ENCODE peak calls at places on chromosome 2, in six cellular contexts. S is A549, A is fibroblast of lung, U is neuronal stem cell, P is mesendoderm, R is GM23338. N is an unnamed sample.

GRCh38 chr2:95052804-95053535 is 27.5 kb downstream of the MAL start:
- DNase-seq in A (no peak), P (peak; percentile 28), U (no peak), S (no peak), R (no peak), N (no peak)

GRCh38 chr2:207503234-207503633 is 26.5 kb upstream of the CREB1 start:
- DNase-seq in S (no peak), R (no peak), A (no peak), U (no peak), P (no peak), N (no peak)

GRCh38 chr2:96396587-96396986 is 61.0 kb downstream of the NCAPH start:
- DNase-seq in R (no peak), P (no peak), A (no peak), S (no peak), U (no peak), N (no peak)

GRCh38 chr2:182870227-182870626 is 3.8 kb upstream of the FRZB start:
- DNase-seq in A (no peak), S (peak; percentile 8), U (no peak), P (peak; percentile 79), R (peak; percentile 90), N (peak; percentile 59)

GRCh38 chr2:176455865-176456291 is 186.6 kb downstream of the MTX2 start:
- DNase-seq in P (peak; percentile 76), S (no peak), U (peak; percentile 37), R (peak; percentile 41), A (peak; percentile 54), N (no peak)

GRCh38 chr2:127577973-127578372 is 42.5 kb downstream of the MYO7B start:
- DNase-seq in A (no peak), R (no peak), S (no peak), P (no peak), U (no peak), N (no peak)

GRCh38 chr2:37615808-37616673 is 55.4 kb downstream of the CDC42EP3 start:
- DNase-seq in S (no peak), R (no peak), A (no peak), P (peak; percentile 32), U (no peak), N (peak; percentile 26)

GRCh38 chr2:173288561-173288960 is 66.1 kb upstream of the CDCA7 start:
- DNase-seq in U (no peak), A (peak; percentile 6), S (peak; percentile 30), P (no peak), R (no peak), N (no peak)

GRCh38 chr2:112566104-112566503 is 18.3 kb upstream of the CHCHD5 start:
- DNase-seq in U (no peak), S (no peak), P (no peak), A (no peak), R (no peak), N (no peak)

GRCh38 chr2:26001743-26002341 is 19.5 kb upstream of the KIF3C start:
- DNase-seq in U (no peak), R (no peak), S (no peak), P (no peak), A (peak; percentile 62), N (no peak)

GRCh38 chr2:128332091-128332634 is 13.5 kb upstream of the HS6ST1 start:
- DNase-seq in P (no peak), A (no peak), U (no peak), S (no peak), R (no peak), N (no peak)

GRCh38 chr2:33336036-33336625 is 140.3 kb upstream of the RASGRP3 start:
- DNase-seq in R (no peak), U (no peak), A (no peak), P (no peak), S (no peak), N (peak; percentile 24)

GRCh38 chr2:120378605-120379004 is 32.7 kb downstream of the INHBB start:
- DNase-seq in A (no peak), S (no peak), P (no peak), U (no peak), R (no peak), N (no peak)

GRCh38 chr2:240686460-240686859 is 3.8 kb upstream of the AQP12B start:
- DNase-seq in P (no peak), R (no peak), A (no peak), U (no peak), S (no peak), N (no peak)

GRCh38 chr2:55862673-55863390 is 60.8 kb downstream of the EFEMP1 start:
- DNase-seq in A (peak; percentile 100), R (no peak), U (no peak), S (peak; percentile 53), P (peak; percentile 23), N (no peak)

GRCh38 chr2:100207411-100207885 is 65.1 kb upstream of the AFF3 start:
- DNase-seq in P (no peak), S (no peak), U (no peak), A (no peak), R (no peak), N (no peak)

GRCh38 chr2:100208375-100208774 is 66.0 kb upstream of the AFF3 start:
- DNase-seq in U (no peak), S (no peak), A (peak; percentile 40), R (no peak), P (no peak), N (no peak)

GRCh38 chr2:100205128-100205527 is 62.7 kb upstream of the AFF3 start:
- DNase-seq in P (no peak), U (no peak), S (no peak), R (no peak), A (no peak), N (no peak)

GRCh38 chr2:100202567-100202966 is 60.2 kb upstream of the AFF3 start:
- DNase-seq in S (no peak), U (no peak), A (no peak), R (no peak), P (no peak), N (no peak)

DNA sequence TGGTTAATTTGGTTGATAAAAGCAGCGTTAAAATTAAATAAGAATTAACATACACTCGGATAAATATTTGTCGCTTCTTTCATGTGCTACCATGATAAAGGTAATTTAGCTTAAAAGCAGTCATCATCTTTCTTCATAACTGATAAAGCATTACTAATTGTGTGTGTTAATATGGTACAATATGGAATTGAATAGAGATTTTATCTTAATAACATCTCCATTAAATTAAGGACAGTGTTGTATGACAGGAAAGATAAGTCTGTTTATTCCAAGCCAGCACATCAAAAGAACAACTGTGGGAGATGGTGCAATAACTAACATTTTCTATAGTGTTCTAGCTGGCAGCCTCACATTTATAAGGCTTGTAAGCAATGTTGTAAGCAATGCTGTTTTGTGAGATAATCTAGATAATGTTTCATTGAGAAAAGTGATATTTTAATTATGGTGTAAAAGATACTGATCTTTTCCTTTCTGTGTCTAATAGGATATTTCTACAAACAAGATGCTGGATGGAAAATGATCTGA is 64.4 kb upstream of the AFF3 start:
- DNase-seq in A (no peak), U (no peak), R (no peak), S (no peak), P (no peak), N (no peak)
- H3K4me2 ChIP-seq in A (no peak overlapping the region), U (no peak overlapping the region), R (no peak overlapping the region), S (no peak overlapping the region), P (no peak overlapping the region), N (no peak overlapping the region)

GRCh38 chr2:224569654-224570053 is 15.5 kb downstream of the CUL3 start:
- DNase-seq in A (no peak), P (no peak), S (no peak), R (no peak), U (no peak), N (no peak)

GRCh38 chr2:224574423-224575084 is 10.6 kb downstream of the CUL3 start:
- DNase-seq in A (no peak), U (no peak), R (peak; percentile 43), P (peak; percentile 20), S (no peak), N (peak; percentile 32)

GRCh38 chr2:224573724-224574123 is 11.4 kb downstream of the CUL3 start:
- DNase-seq in S (no peak), U (no peak), R (no peak), A (no peak), P (peak; percentile 26), N (no peak)

GRCh38 chr2:224572338-224572737 is 12.8 kb downstream of the CUL3 start:
- DNase-seq in U (no peak), P (peak; percentile 13), S (no peak), A (no peak), R (peak; percentile 21), N (no peak)

DNA sequence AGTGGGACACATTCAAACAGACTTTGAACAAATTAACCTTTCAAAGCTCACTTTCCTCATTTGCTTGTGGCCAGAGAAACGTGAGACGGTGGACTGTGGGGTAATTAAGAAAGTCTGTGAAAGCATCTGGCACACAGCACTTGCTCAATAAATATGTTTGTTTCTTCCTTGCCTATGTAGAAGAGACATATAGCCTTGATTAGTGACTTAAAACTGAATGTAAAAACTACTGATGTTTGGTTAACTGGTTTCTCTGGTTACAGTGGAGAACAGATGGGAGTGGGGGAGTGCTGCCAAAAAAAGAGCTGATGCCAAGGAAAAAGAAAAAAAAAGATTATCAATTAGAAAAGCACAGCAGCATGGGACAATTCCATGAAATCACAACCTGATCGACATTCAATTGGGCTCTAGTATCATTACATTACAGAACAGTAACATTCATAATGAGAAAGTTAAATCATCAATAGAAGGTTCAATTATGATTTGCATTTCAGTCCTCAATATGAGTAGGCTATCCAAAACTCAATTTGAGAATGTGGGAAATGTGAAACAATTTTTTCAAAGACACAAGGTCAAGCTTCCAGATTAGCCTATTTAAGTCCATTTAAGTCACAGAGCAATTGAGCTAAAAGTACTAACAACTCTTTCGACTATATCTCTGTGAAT is 14.7 kb downstream of the CUL3 start:
- DNase-seq in U (no peak), P (no peak), R (no peak), S (no peak), A (peak; percentile 75), N (no peak)
- H3K27ac ChIP-seq in U (no peak overlapping the region), P (no peak overlapping the region), R (no peak overlapping the region), S (no peak overlapping the region), A (peak overlapping the region; percentile 80), N (no peak overlapping the region)

DNA sequence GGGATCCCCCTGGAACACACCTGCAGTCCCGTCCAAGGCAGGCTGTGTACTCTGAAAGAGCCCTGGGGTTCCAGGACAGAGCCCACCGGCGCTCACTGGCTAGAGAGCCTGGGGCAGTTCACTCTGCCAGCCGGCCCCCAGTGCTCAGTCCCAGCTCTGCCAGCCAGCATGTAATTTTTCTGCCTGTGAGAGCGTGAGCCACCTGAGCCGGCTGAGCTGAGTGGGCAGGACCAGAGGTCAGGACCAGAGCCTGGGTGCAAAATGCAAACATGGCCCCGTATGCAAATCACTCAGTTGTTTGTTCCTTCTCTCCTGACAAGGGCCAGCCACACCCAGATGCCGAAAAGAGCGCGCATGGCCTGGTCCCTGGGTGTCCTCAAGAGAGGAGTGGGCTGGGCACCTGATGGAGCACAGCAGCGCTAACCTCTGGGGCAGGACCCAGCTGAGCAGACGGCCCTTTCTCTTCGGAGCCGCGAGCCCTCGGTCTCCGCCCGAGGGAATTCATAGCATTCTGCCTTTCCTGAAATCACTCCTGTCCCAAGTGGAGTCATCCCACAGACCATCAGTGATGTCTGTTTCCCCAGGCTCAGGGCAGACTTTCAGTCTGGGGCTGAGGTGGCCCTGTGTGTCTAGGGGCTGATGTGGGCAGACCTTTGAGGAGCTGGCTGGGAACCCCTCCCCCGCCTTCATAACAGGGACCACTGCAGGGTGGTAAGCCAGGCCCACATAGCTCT is 36.5 kb upstream of the PTMA start:
- DNase-seq in A (no peak), P (no peak), R (no peak), U (no peak), S (no peak), N (peak; percentile 95)
- H3K4me1 ChIP-seq in A (peaks cover 13% of the 10 kb centered on the region), P (peaks cover 16% of the 10 kb centered on the region), R (peaks cover 43% of the 10 kb centered on the region), U (peaks cover 33% of the 10 kb centered on the region), S (peaks cover 53% of the 10 kb centered on the region), N (peaks cover 92% of the 10 kb centered on the region)

DNA sequence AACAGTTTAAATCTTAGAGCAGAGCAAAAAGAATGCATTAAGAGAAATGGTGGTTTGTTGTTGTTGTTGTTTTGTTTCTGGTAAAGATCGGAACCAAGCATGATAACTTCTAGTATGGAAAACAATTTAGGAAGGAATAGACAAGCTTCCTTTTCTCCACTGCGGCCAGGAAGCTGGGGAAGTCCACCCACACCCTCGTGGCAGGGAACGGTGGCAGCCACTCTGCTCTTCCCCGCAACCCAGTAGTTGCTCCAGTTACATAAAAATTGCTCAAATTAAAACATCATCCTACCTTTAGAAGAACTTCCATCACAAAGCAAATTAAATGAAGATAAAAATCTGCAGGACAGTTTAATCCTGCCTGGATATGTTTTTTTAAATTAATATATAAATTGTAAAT is 113.0 kb downstream of the RBMS1 start:
- DNase-seq in P (no peak), S (no peak), R (no peak), U (no peak), A (no peak), N (no peak)
- H3K4me2 ChIP-seq in P (no peak overlapping the region), S (peak overlapping the region; percentile 79), R (no peak overlapping the region), U (no peak overlapping the region), A (peak overlapping the region; percentile 71), N (no peak overlapping the region)